ENCODE peak calls at places on chromosome 19, in nine cellular contexts. W is tibial nerve, L is endothelial cell, F is NCI-H2171, J is transverse colon, O is iris pigment epithelial cell, K is frontal cortex, P is NB4, I is Peyer's patch. Y is an unnamed sample.
A peak's percentile ranks its signal among the peaks of the same experiment; 100 is the strongest.

GRCh38 chr19:49746206-49746958 is 16.7 kb downstream of the TSKS start:
- DNase-seq in W (no peak), L (no peak), F (no peak), J (peak; percentile 41), O (peak; percentile 49), K (peak; percentile 52), P (peak; percentile 44), I (peak; percentile 58), Y (no peak)

GRCh38 chr19:49094505-49095482 is 9.5 kb downstream of the SNRNP70 start:
- DNase-seq in W (no peak), L (no peak), F (no peak), J (no peak), O (peak; percentile 32), K (no peak), P (no peak), I (no peak), Y (no peak)

GRCh38 chr19:5697890-5698634 is 8.0 kb downstream of the RPL36 start:
- DNase-seq in W (no peak), L (no peak), F (no peak), J (no peak), O (no peak), K (no peak), P (no peak), I (no peak), Y (no peak)

GRCh38 chr19:56720281-56720680 is 48.7 kb upstream of the ZNF835 start:
- DNase-seq in W (no peak), L (no peak), F (no peak), J (no peak), O (no peak), K (no peak), P (peak; percentile 30), I (no peak), Y (no peak)

GRCh38 chr19:670609-671075 is 5.5 kb upstream of the FSTL3 start:
- DNase-seq in W (no peak), L (no peak), F (no peak), J (no peak), O (no peak), K (no peak), P (no peak), I (no peak), Y (no peak)

GRCh38 chr19:51689751-51690358 is 3.3 kb upstream of the SPACA6 start:
- DNase-seq in W (no peak), L (peak; percentile 68), F (no peak), J (peak; percentile 28), O (peak; percentile 56), K (peak; percentile 58), P (no peak), I (no peak), Y (no peak)

GRCh38 chr19:58497634-58498170 is 14.1 kb downstream of the SLC27A5 start:
- DNase-seq in W (no peak), L (no peak), F (no peak), J (no peak), O (no peak), K (no peak), P (no peak), I (no peak), Y (no peak)

GRCh38 chr19:12052057-12052570 is 647 bp downstream of the ZNF878 start:
- DNase-seq in W (no peak), L (no peak), F (no peak), J (no peak), O (peak; percentile 18), K (no peak), P (no peak), I (no peak), Y (no peak)

GRCh38 chr19:43533546-43534304 is 737 bp downstream of the ZNF575 start:
- DNase-seq in W (peak; percentile 99), L (peak; percentile 98), F (peak; percentile 95), J (peak; percentile 98), O (peak; percentile 100), K (peak; percentile 90), P (peak; percentile 97), I (peak; percentile 98), Y (peak; percentile 93)

GRCh38 chr19:1812426-1813196 is 535 bp upstream of the ATP8B3 start:
- DNase-seq in W (peak; percentile 83), L (peak; percentile 79), F (peak; percentile 91), J (peak; percentile 97), O (peak; percentile 90), K (peak; percentile 80), P (peak; percentile 96), I (peak; percentile 98), Y (peak; percentile 63)

GRCh38 chr19:57241181-57241580 is 749 bp downstream of the ZNF805 start:
- DNase-seq in W (no peak), L (no peak), F (no peak), J (no peak), O (peak; percentile 57), K (no peak), P (peak; percentile 10), I (no peak), Y (no peak)

GRCh38 chr19:42487025-42487797 is 41.1 kb downstream of the CEACAM1 start:
- DNase-seq in W (no peak), L (no peak), F (no peak), J (no peak), O (no peak), K (no peak), P (no peak), I (no peak), Y (no peak)

GRCh38 chr19:54805665-54806515 is 2.5 kb downstream of the KIR2DL4 start:
- DNase-seq in W (no peak), L (no peak), F (no peak), J (no peak), O (no peak), K (no peak), P (no peak), I (no peak), Y (no peak)

GRCh38 chr19:3986260-3987041 is 1.2 kb upstream of the EEF2 start:
- DNase-seq in W (no peak), L (no peak), F (peak; percentile 76), J (peak; percentile 70), O (peak; percentile 84), K (no peak), P (peak; percentile 82), I (peak; percentile 82), Y (peak; percentile 75)

GRCh38 chr19:17647071-17648020 is 40.8 kb downstream of the UNC13A start:
- DNase-seq in W (no peak), L (no peak), F (no peak), J (no peak), O (no peak), K (no peak), P (no peak), I (no peak), Y (no peak)

GRCh38 chr19:55340784-55341147 is 1.1 kb downstream of the KMT5C start:
- DNase-seq in W (no peak), L (peak; percentile 41), F (peak; percentile 74), J (peak; percentile 43), O (no peak), K (peak; percentile 42), P (peak; percentile 16), I (no peak), Y (no peak)

GRCh38 chr19:29467824-29468401 is 57.9 kb upstream of the VSTM2B start:
- DNase-seq in W (no peak), L (no peak), F (peak; percentile 14), J (no peak), O (peak; percentile 3), K (peak; percentile 30), P (peak; percentile 31), I (no peak), Y (no peak)

GRCh38 chr19:29858000-29858596 is 46.3 kb downstream of the CCNE1 start:
- DNase-seq in W (no peak), L (no peak), F (no peak), J (peak; percentile 34), O (no peak), K (no peak), P (peak; percentile 18), I (peak; percentile 52), Y (no peak)

GRCh38 chr19:41426116-41426841 is 895 bp downstream of the B3GNT8 start:
- DNase-seq in W (no peak), L (no peak), F (no peak), J (no peak), O (no peak), K (no peak), P (no peak), I (no peak), Y (no peak)

GRCh38 chr19:29795882-29796523 is 15.8 kb upstream of the CCNE1 start:
- DNase-seq in W (no peak), L (no peak), F (no peak), J (no peak), O (no peak), K (no peak), P (no peak), I (no peak), Y (no peak)

GRCh38 chr19:35206379-35206778 is 22.2 kb downstream of the FAM187B start:
- DNase-seq in W (no peak), L (no peak), F (no peak), J (peak; percentile 46), O (no peak), K (no peak), P (no peak), I (peak; percentile 83), Y (no peak)

GRCh38 chr19:12666305-12667048 is at the start of the genes MAN2B1 and WDR83:
- DNase-seq in W (peak; percentile 64), L (peak; percentile 81), F (peak; percentile 78), J (peak; percentile 83), O (peak; percentile 69), K (peak; percentile 84), P (peak; percentile 82), I (peak; percentile 88), Y (peak; percentile 43)

GRCh38 chr19:55486971-55487883 is 1.0 kb upstream of the SSC5D start:
- DNase-seq in W (peak; percentile 57), L (no peak), F (no peak), J (peak; percentile 60), O (peak; percentile 96), K (no peak), P (peak; percentile 23), I (no peak), Y (no peak)

GRCh38 chr19:1066251-1066747 is 668 bp upstream of the ARHGAP45 start:
- DNase-seq in W (no peak), L (no peak), F (no peak), J (no peak), O (no peak), K (no peak), P (no peak), I (peak; percentile 56), Y (no peak)

GRCh38 chr19:34366670-34367423 is 1.9 kb downstream of the GPI start:
- DNase-seq in W (no peak), L (no peak), F (no peak), J (no peak), O (peak; percentile 87), K (no peak), P (peak; percentile 49), I (no peak), Y (no peak)

GRCh38 chr19:39643591-39643990 is 12.1 kb upstream of the LGALS16 start:
- DNase-seq in W (no peak), L (no peak), F (no peak), J (no peak), O (no peak), K (no peak), P (no peak), I (no peak), Y (no peak)

GRCh38 chr19:5308471-5309437 is 31.9 kb downstream of the PTPRS start:
- DNase-seq in W (peak; percentile 55), L (no peak), F (peak; percentile 79), J (peak; percentile 62), O (peak; percentile 90), K (peak; percentile 60), P (peak; percentile 33), I (peak; percentile 55), Y (peak; percentile 92)